ENCODE peak calls at places on chromosomes 11 and 22, in seven cellular contexts. I, G, T, N, Q, E and W are unnamed samples.

GRCh38 chr11:45662665-45663485 is 2.5 kb downstream of the CHST1 start:
- DNase-seq in Q (no peak), T (no peak), I (no peak), E (no peak), G (no peak), N (peak; percentile 77), W (no peak)

GRCh38 chr11:63999349-64000025 is 13.2 kb downstream of the OTUB1 start:
- DNase-seq in N (no peak), I (no peak), E (peak; percentile 24), G (no peak), T (peak; percentile 71), Q (no peak), W (no peak)

GRCh38 chr11:128455766-128456165 is 131.6 kb downstream of the ETS1 start:
- DNase-seq in T (no peak), I (no peak), E (no peak), G (no peak), Q (no peak), N (no peak), W (no peak)

GRCh38 chr11:11786771-11787170 is 55.0 kb upstream of the USP47 start:
- DNase-seq in T (no peak), E (no peak), I (no peak), Q (no peak), G (no peak), N (peak; percentile 27), W (peak; percentile 12)

GRCh38 chr11:27309064-27309463 is 54.0 kb downstream of the CCDC34 start:
- DNase-seq in N (no peak), Q (no peak), E (no peak), I (no peak), G (no peak), T (no peak), W (no peak)

GRCh38 chr11:122634507-122634906 is 21.0 kb upstream of the UBASH3B start:
- DNase-seq in E (no peak), N (peak; percentile 40), I (peak; percentile 43), T (no peak), Q (no peak), G (no peak), W (no peak)

GRCh38 chr22:37484115-37485005 is 1.8 kb downstream of the MFNG start:
- DNase-seq in N (peak; percentile 24), Q (no peak), E (peak; percentile 84), I (peak; percentile 93), G (no peak), T (peak; percentile 91), W (peak; percentile 84)

GRCh38 chr22:41603873-41604332 is 14.3 kb upstream of the PMM1 start:
- DNase-seq in T (peak; percentile 82), Q (no peak), N (no peak), I (no peak), G (no peak), E (peak; percentile 85), W (no peak)

GRCh38 chr22:20000246-20001081 is 16.2 kb downstream of the ARVCF start:
- DNase-seq in Q (no peak), N (no peak), T (no peak), I (no peak), G (no peak), E (no peak), W (no peak)

GRCh38 chr11:68282141-68282860 is 10.5 kb upstream of the C11orf24 start:
- DNase-seq in T (peak; percentile 87), I (no peak), N (no peak), E (peak; percentile 40), G (no peak), Q (no peak), W (peak; percentile 45)

GRCh38 chr11:34977039-34977906 is 60.9 kb downstream of the PDHX start:
- DNase-seq in T (no peak), N (no peak), I (no peak), Q (no peak), E (no peak), G (no peak), W (no peak)

GRCh38 chr11:99260696-99261095 is 239.9 kb downstream of the CNTN5 start:
- DNase-seq in I (no peak), G (no peak), N (no peak), T (no peak), Q (no peak), E (no peak), W (no peak)

GRCh38 chr11:133243832-133244231 is 288.5 kb downstream of the OPCML start:
- DNase-seq in T (no peak), Q (no peak), N (no peak), E (no peak), G (no peak), I (no peak), W (no peak)

GRCh38 chr11:12008790-12009616 is 577 bp upstream of the DKK3 start:
- DNase-seq in T (no peak), Q (no peak), E (no peak), N (peak; percentile 8), G (peak; percentile 52), I (no peak), W (no peak)

GRCh38 chr11:58788355-58789023 is 56.0 kb downstream of the GLYATL2 start:
- DNase-seq in T (no peak), G (peak; percentile 20), N (peak; percentile 33), E (no peak), Q (no peak), I (peak; percentile 66), W (peak; percentile 68)

GRCh38 chr11:32279672-32280071 is 155.7 kb downstream of the WT1 start:
- DNase-seq in I (no peak), G (no peak), Q (no peak), E (no peak), N (no peak), T (no peak), W (no peak)

GRCh38 chr22:46758867-46759290 is 3.6 kb upstream of the TBC1D22A start:
- DNase-seq in T (peak; percentile 75), N (peak; percentile 63), G (no peak), I (peak; percentile 68), Q (no peak), E (peak; percentile 55), W (peak; percentile 61)

GRCh38 chr11:107659310-107659709 is 52.5 kb downstream of the SLN start:
- DNase-seq in E (no peak), T (no peak), G (no peak), Q (no peak), N (no peak), I (no peak), W (no peak)

GRCh38 chr11:61955416-61956135 is 5.4 kb downstream of the BEST1 start:
- DNase-seq in E (no peak), G (no peak), T (peak; percentile 60), N (peak; percentile 25), Q (no peak), I (no peak), W (no peak)

GRCh38 chr11:64009710-64010109 is 23.5 kb downstream of the OTUB1 start:
- DNase-seq in E (no peak), N (no peak), Q (no peak), I (no peak), G (no peak), T (no peak), W (no peak)

GRCh38 chr11:113553235-113553634 is 78.0 kb upstream of the DRD2 start:
- DNase-seq in Q (no peak), I (no peak), E (no peak), T (no peak), G (no peak), N (no peak), W (no peak)

GRCh38 chr22:38187413-38188212 is 6.0 kb upstream of the PLA2G6 start:
- DNase-seq in I (no peak), N (no peak), Q (no peak), G (no peak), E (no peak), T (no peak), W (no peak)

GRCh38 chr11:15468471-15468870 is 353.7 kb downstream of the INSC start:
- DNase-seq in Q (no peak), T (no peak), G (no peak), I (no peak), E (no peak), N (no peak), W (no peak)